ENCODE peak calls at places on chromosomes 11 and 22, in five cellular contexts. One of them, this sample, is unnamed.

GRCh38 chr11:105524286-105524685 is 85.6 kb upstream of the GRIA4 start:
- DNase-seq in breast epithelium: no peak
- DNase-seq in NB4: no peak
- DNase-seq in upper lobe of right lung: no peak
- DNase-seq in cardiac muscle cell: peak
- DNase-seq in this sample: no peak

GRCh38 chr11:82194521-82194920 is 539.1 kb downstream of the FAM181B start:
- DNase-seq in upper lobe of right lung: no peak
- DNase-seq in breast epithelium: no peak
- DNase-seq in cardiac muscle cell: no peak
- DNase-seq in NB4: no peak
- DNase-seq in this sample: no peak

GRCh38 chr11:134452026-134452848 is 40.2 kb upstream of the B3GAT1 start:
- DNase-seq in NB4: no peak
- DNase-seq in upper lobe of right lung: peak
- DNase-seq in cardiac muscle cell: no peak
- DNase-seq in breast epithelium: no peak
- DNase-seq in this sample: no peak

GRCh38 chr22:20389288-20389687 is 4.7 kb upstream of the ZNF74 start:
- DNase-seq in breast epithelium: no peak
- DNase-seq in NB4: no peak
- DNase-seq in cardiac muscle cell: no peak
- DNase-seq in upper lobe of right lung: no peak
- DNase-seq in this sample: no peak

GRCh38 chr11:86726118-86726748 is 53.8 kb upstream of the ME3 start:
- DNase-seq in cardiac muscle cell: no peak
- DNase-seq in breast epithelium: no peak
- DNase-seq in NB4: no peak
- DNase-seq in upper lobe of right lung: no peak
- DNase-seq in this sample: no peak

GRCh38 chr11:2709429-2709828 is 9.6 kb upstream of the KCNQ1OT1 start:
- DNase-seq in breast epithelium: no peak
- DNase-seq in NB4: peak
- DNase-seq in upper lobe of right lung: no peak
- DNase-seq in cardiac muscle cell: no peak
- DNase-seq in this sample: no peak

GRCh38 chr11:128764617-128765095 is 70.8 kb downstream of the FLI1 start:
- DNase-seq in NB4: no peak
- DNase-seq in breast epithelium: no peak
- DNase-seq in upper lobe of right lung: peak
- DNase-seq in cardiac muscle cell: no peak
- DNase-seq in this sample: no peak

GRCh38 chr22:29473001-29473400 is 7.0 kb upstream of the NEFH start:
- DNase-seq in upper lobe of right lung: no peak
- DNase-seq in NB4: peak
- DNase-seq in breast epithelium: no peak
- DNase-seq in cardiac muscle cell: no peak
- DNase-seq in this sample: no peak

GRCh38 chr11:17686185-17686980 is 33.0 kb upstream of the MYOD1 start:
- DNase-seq in NB4: no peak
- DNase-seq in breast epithelium: no peak
- DNase-seq in upper lobe of right lung: no peak
- DNase-seq in cardiac muscle cell: no peak
- DNase-seq in this sample: no peak

GRCh38 chr11:12528487-12528886 is 145.7 kb upstream of the TEAD1 start:
- DNase-seq in cardiac muscle cell: no peak
- DNase-seq in NB4: no peak
- DNase-seq in upper lobe of right lung: no peak
- DNase-seq in breast epithelium: no peak
- DNase-seq in this sample: no peak
- TF ChIP-seq CTCF in cardiac muscle cell: no peak
- TF ChIP-seq CTCF in NB4: no peak
- TF ChIP-seq CTCF in upper lobe of right lung: no peak
- TF ChIP-seq CTCF in breast epithelium: no peak
- TF ChIP-seq CTCF in this sample: no peak

GRCh38 chr11:1655168-1656060 is 25.8 kb downstream of the KRTAP5-5 start:
- DNase-seq in breast epithelium: no peak
- DNase-seq in upper lobe of right lung: peak
- DNase-seq in cardiac muscle cell: no peak
- DNase-seq in NB4: no peak
- DNase-seq in this sample: peak

GRCh38 chr11:1656670-1657069 is 27.1 kb downstream of the KRTAP5-5 start:
- DNase-seq in NB4: no peak
- DNase-seq in upper lobe of right lung: peak
- DNase-seq in cardiac muscle cell: no peak
- DNase-seq in breast epithelium: no peak
- DNase-seq in this sample: peak

GRCh38 chr11:1656061-1656441 is 26.5 kb downstream of the KRTAP5-5 start:
- DNase-seq in upper lobe of right lung: peak
- DNase-seq in cardiac muscle cell: no peak
- DNase-seq in NB4: no peak
- DNase-seq in breast epithelium: no peak
- DNase-seq in this sample: peak

GRCh38 chr11:1659478-1659877 is 29.9 kb downstream of the KRTAP5-5 start:
- DNase-seq in cardiac muscle cell: no peak
- DNase-seq in upper lobe of right lung: peak
- DNase-seq in breast epithelium: no peak
- DNase-seq in NB4: no peak
- DNase-seq in this sample: peak

DNA sequence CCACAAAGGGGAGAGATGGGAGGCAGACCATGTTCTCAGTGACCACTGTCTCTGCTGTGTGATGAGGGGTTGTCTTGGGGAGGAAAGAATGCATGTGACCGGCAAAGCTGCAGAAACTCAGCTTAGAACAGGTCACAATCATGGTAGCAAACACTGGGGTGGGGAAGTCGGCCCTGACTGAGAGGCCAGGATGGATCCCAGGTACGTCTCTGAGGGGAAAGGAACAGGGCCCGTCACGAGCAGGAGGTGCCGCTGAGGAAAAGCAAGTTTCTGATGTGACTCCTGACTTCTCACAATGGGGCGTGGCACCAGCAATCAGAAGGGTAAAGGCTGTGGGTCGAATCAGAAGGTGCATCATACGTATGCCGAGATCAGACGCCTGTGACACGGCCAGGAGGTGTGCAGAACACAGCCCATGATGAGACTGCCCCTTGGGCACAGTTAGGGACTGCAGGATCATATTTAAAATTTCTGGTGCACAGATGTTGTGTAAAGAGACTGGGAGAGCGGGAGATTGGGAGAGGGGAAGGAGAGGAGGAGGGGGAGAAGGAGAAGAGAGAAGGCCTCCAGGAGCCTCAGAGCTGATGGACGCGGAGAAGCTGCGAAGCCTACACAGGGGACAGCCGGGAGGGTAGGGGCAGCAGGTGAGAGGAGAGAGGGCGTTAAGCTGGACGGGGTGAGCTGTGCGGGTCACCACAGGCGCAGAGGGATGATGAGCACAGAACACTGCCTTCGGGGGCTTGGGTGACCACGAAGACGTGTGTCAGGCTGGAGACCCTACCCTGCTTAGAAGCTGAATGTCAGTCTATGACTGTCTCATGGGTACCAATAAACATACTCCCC is 30.7 kb downstream of the KRTAP5-5 start:
- DNase-seq in NB4: no peak
- DNase-seq in cardiac muscle cell: no peak
- DNase-seq in upper lobe of right lung: peak
- DNase-seq in breast epithelium: no peak
- DNase-seq in this sample: peak
- TF ChIP-seq CTCF in NB4: no peak
- TF ChIP-seq CTCF in cardiac muscle cell: no peak
- TF ChIP-seq CTCF in upper lobe of right lung: no peak
- TF ChIP-seq CTCF in breast epithelium: no peak
- TF ChIP-seq CTCF in this sample: no peak

GRCh38 chr22:24134090-24134846 is 47.0 kb upstream of the SUSD2 start:
- DNase-seq in upper lobe of right lung: peak
- DNase-seq in breast epithelium: no peak
- DNase-seq in cardiac muscle cell: peak
- DNase-seq in NB4: peak
- DNase-seq in this sample: no peak
- TF ChIP-seq CTCF in upper lobe of right lung: no peak
- TF ChIP-seq CTCF in breast epithelium: no peak
- TF ChIP-seq CTCF in cardiac muscle cell: no peak
- TF ChIP-seq CTCF in NB4: no peak
- TF ChIP-seq CTCF in this sample: no peak

DNA sequence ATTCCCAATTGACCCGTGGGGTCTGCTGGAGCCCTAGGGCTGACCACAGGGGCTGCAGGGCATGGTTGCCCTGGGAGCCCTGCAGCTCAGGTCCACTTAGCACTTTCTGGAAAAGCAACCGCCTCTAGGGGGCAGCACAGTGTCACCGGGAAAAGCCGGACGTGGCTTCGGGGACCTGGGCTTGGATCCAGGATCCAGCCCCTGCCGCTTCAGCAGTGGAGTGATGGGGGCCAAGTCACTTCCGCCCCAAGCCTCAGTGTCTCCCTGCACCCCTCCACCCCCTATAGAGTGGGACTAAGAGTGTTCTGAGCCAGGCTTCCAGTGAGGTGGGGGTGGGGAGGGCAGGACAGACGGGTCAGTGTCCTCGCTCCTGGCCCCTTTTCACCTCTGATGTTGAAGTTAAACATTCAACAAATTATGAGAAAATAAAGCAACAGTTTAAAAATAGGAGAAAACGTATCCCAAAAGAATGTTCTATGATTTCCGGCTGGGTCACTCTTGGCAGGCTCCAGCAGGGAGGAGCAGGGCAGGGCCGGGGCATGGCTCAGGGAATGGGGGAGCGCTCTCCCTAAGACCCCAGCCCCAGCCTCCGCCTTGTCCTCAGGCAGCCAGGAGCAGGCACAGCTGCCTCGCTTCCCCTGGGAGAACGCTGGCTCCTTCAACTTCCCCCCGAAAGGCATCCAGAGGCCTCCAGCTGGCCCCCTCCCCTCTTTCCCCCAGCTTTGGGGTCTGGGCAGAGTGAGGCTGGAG is 96.5 kb upstream of the FGF3 start:
- DNase-seq in upper lobe of right lung: peak
- DNase-seq in cardiac muscle cell: peak
- DNase-seq in breast epithelium: peak
- DNase-seq in NB4: peak
- DNase-seq in this sample: peak
- TF ChIP-seq CTCF in upper lobe of right lung: peak
- TF ChIP-seq CTCF in cardiac muscle cell: peak
- TF ChIP-seq CTCF in breast epithelium: peak
- TF ChIP-seq CTCF in NB4: peak
- TF ChIP-seq CTCF in this sample: peak

DNA sequence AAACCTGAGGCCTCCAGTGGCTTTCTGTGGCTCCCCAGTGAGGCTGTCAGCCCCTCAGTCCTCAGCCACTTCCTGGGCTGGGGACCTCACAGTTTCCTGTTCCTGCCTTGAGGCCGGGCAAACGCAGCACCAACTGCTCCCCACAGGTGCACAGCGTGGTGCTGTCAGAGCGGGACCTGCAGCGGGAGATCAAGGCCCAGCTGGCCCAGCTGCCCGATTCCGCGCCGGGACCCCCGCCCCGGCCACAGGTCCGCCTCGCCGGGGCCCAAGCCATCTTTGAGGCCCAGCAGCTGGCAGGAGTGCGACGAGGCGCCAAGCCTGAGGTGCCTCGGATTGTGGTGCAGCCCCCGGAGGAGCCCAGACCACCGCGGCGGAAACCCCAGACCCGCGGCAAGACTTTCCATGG is 5.4 kb downstream of the TBC1D10C start:
- DNase-seq in cardiac muscle cell: no peak
- DNase-seq in upper lobe of right lung: no peak
- DNase-seq in NB4: peak
- DNase-seq in breast epithelium: no peak
- DNase-seq in this sample: peak
- TF ChIP-seq CTCF in cardiac muscle cell: no peak
- TF ChIP-seq CTCF in upper lobe of right lung: no peak
- TF ChIP-seq CTCF in NB4: no peak
- TF ChIP-seq CTCF in breast epithelium: no peak
- TF ChIP-seq CTCF in this sample: no peak

GRCh38 chr22:41949297-41949965 is 2.5 kb upstream of the CENPM start:
- DNase-seq in cardiac muscle cell: no peak
- DNase-seq in NB4: peak
- DNase-seq in breast epithelium: no peak
- DNase-seq in upper lobe of right lung: no peak
- DNase-seq in this sample: no peak

GRCh38 chr22:41948142-41948541 is 1.2 kb upstream of the CENPM start:
- DNase-seq in breast epithelium: no peak
- DNase-seq in upper lobe of right lung: no peak
- DNase-seq in NB4: no peak
- DNase-seq in cardiac muscle cell: no peak
- DNase-seq in this sample: no peak

GRCh38 chr22:41952713-41953112 is 763 bp downstream of the SMIM45 start:
- DNase-seq in cardiac muscle cell: no peak
- DNase-seq in NB4: no peak
- DNase-seq in breast epithelium: no peak
- DNase-seq in upper lobe of right lung: no peak
- DNase-seq in this sample: no peak

GRCh38 chr22:41947181-41948080 is 479 bp upstream of the CENPM start:
- DNase-seq in NB4: no peak
- DNase-seq in breast epithelium: no peak
- DNase-seq in cardiac muscle cell: no peak
- DNase-seq in upper lobe of right lung: no peak
- DNase-seq in this sample: no peak

DNA sequence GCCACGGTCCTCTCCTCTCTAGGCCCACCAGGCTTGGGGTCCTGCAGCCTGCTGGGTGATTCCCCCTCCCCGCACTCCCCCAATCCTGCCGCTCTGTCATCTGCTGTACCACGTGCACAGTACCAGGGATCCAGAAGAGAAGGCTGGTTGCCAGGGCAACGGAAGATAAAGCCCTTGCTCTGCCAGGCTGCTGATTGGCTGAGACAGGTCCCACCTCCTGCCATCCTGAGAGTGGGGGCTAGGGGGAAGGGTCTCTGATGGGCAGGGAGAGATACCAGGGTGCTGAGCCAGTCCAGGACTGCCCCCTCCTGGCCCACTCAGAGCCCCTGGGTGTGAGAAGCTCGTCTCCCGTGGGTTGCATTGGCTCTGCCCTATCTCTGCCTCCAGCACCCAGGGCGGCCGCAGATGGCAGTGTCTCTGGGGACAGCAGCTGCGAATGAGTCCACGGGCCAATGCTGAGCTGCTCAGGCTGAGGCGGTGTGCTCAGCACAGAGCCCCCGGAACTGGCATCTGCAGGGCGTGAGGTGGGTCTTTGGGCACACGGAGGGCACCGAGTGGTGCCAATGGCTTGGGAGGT is at the start of gene SMIM45:
- DNase-seq in upper lobe of right lung: no peak
- DNase-seq in cardiac muscle cell: peak
- DNase-seq in breast epithelium: no peak
- DNase-seq in NB4: no peak
- DNase-seq in this sample: no peak
- TF ChIP-seq CTCF in upper lobe of right lung: no peak
- TF ChIP-seq CTCF in cardiac muscle cell: no peak
- TF ChIP-seq CTCF in breast epithelium: no peak
- TF ChIP-seq CTCF in NB4: no peak
- TF ChIP-seq CTCF in this sample: no peak

GRCh38 chr11:20364412-20364792 is 888 bp downstream of the HTATIP2 start:
- DNase-seq in cardiac muscle cell: no peak
- DNase-seq in NB4: no peak
- DNase-seq in breast epithelium: no peak
- DNase-seq in upper lobe of right lung: no peak
- DNase-seq in this sample: no peak
- TF ChIP-seq CTCF in cardiac muscle cell: no peak
- TF ChIP-seq CTCF in NB4: no peak
- TF ChIP-seq CTCF in breast epithelium: no peak
- TF ChIP-seq CTCF in upper lobe of right lung: no peak
- TF ChIP-seq CTCF in this sample: no peak

This sample was measured in chondrocyte.